ENCODE peak calls at places on chromosome 20, in five cellular contexts. X is colonic mucosa, I is GM13976, P is heart right ventricle, Z is sigmoid colon. A is an unnamed sample.

GRCh38 chr20:50980071-50980681 is 21.6 kb downstream of the MOCS3 start:
- DNase-seq in X (no peak), I (no peak), P (no peak), Z (no peak), A (peak; percentile 71)

GRCh38 chr20:50408526-50409364 is 101.4 kb upstream of the PTPN1 start:
- DNase-seq in X (no peak), I (no peak), P (no peak), Z (no peak), A (no peak)

GRCh38 chr20:51715873-51716215 is 52.3 kb downstream of the ATP9A start:
- DNase-seq in X (no peak), I (no peak), P (no peak), Z (no peak), A (peak; percentile 26)

GRCh38 chr20:35007413-35007812 is 51.7 kb downstream of the MYH7B start:
- DNase-seq in X (no peak), I (no peak), P (no peak), Z (peak; percentile 56), A (no peak)

GRCh38 chr20:37348643-37349516 is 2.9 kb downstream of the SRC start:
- DNase-seq in X (no peak), I (no peak), P (no peak), Z (peak; percentile 43), A (no peak)

GRCh38 chr20:51639206-51639832 is 96.8 kb upstream of the NFATC2 start:
- DNase-seq in X (peak; percentile 72), I (peak; percentile 64), P (peak; percentile 65), Z (peak; percentile 79), A (peak; percentile 85)

GRCh38 chr20:45629496-45630100 is at the start of gene WFDC10A:
- DNase-seq in X (peak; percentile 54), I (peak; percentile 53), P (no peak), Z (no peak), A (peak; percentile 46)

GRCh38 chr20:58717278-58718091 is 24.9 kb downstream of the NPEPL1 start:
- DNase-seq in X (peak; percentile 7), I (peak; percentile 19), P (no peak), Z (peak; percentile 58), A (no peak)

GRCh38 chr20:57986776-57987175 is 241.7 kb downstream of the ANKRD60 start:
- DNase-seq in X (no peak), I (no peak), P (no peak), Z (no peak), A (no peak)

GRCh38 chr20:20318318-20319161 is 49.4 kb upstream of the INSM1 start:
- DNase-seq in X (no peak), I (no peak), P (no peak), Z (no peak), A (no peak)

GRCh38 chr20:44460795-44461141 is 14.9 kb upstream of the TTPAL start:
- DNase-seq in X (peak; percentile 65), I (peak; percentile 45), P (no peak), Z (no peak), A (no peak)

GRCh38 chr20:46999821-47000465 is 105.3 kb downstream of the EYA2 start:
- DNase-seq in X (no peak), I (no peak), P (no peak), Z (no peak), A (no peak)

GRCh38 chr20:46552460-46553420 is 2.3 kb upstream of the OCSTAMP start:
- DNase-seq in X (no peak), I (peak; percentile 74), P (no peak), Z (no peak), A (peak; percentile 90)

GRCh38 chr20:57203986-57204385 is 62.5 kb downstream of the BMP7 start:
- DNase-seq in X (no peak), I (no peak), P (no peak), Z (no peak), A (no peak)

GRCh38 chr20:6700563-6701328 is 66.7 kb upstream of the BMP2 start:
- DNase-seq in X (no peak), I (no peak), P (peak; percentile 38), Z (peak; percentile 69), A (no peak)

GRCh38 chr20:12171927-12172581 is 254.4 kb downstream of the BTBD3 start:
- DNase-seq in X (no peak), I (no peak), P (no peak), Z (peak; percentile 67), A (no peak)

GRCh38 chr20:8227293-8227692 is 95.2 kb downstream of the PLCB1 start:
- DNase-seq in X (no peak), I (no peak), P (no peak), Z (no peak), A (no peak)

GRCh38 chr20:7989379-7989778 is 30.2 kb downstream of the TMX4 start:
- DNase-seq in X (no peak), I (no peak), P (no peak), Z (no peak), A (no peak)

GRCh38 chr20:23925789-23926525 is 46.4 kb upstream of the CST5 start:
- DNase-seq in X (no peak), I (no peak), P (no peak), Z (no peak), A (no peak)

GRCh38 chr20:44736170-44737021 is 9.3 kb upstream of the KCNK15 start:
- DNase-seq in X (peak; percentile 67), I (no peak), P (no peak), Z (peak; percentile 88), A (peak; percentile 50)

GRCh38 chr20:43844778-43845614 is 69.7 kb upstream of the TOX2 start:
- DNase-seq in X (no peak), I (no peak), P (peak; percentile 33), Z (peak; percentile 20), A (peak; percentile 15)

GRCh38 chr20:56626367-56627121 is 2.6 kb upstream of the TFAP2C start:
- DNase-seq in X (peak; percentile 36), I (peak; percentile 52), P (no peak), Z (peak; percentile 63), A (peak; percentile 31)

GRCh38 chr20:64166712-64167615 is 2.7 kb downstream of the MYT1 start:
- DNase-seq in X (no peak), I (no peak), P (no peak), Z (no peak), A (no peak)

GRCh38 chr20:34629342-34629741 is 47.5 kb downstream of the PIGU start:
- DNase-seq in X (no peak), I (no peak), P (peak; percentile 25), Z (no peak), A (no peak)

GRCh38 chr20:2865630-2866029 is 7.7 kb upstream of the PTPRA start:
- DNase-seq in X (no peak), I (no peak), P (no peak), Z (no peak), A (peak; percentile 87)

GRCh38 chr20:40397483-40397882 is 291.6 kb downstream of the MAFB start:
- DNase-seq in X (no peak), I (no peak), P (no peak), Z (no peak), A (no peak)

GRCh38 chr20:21082584-21082983 is 23.6 kb downstream of the LINC00237 start:
- DNase-seq in X (no peak), I (no peak), P (no peak), Z (no peak), A (no peak)

GRCh38 chr20:50429412-50429811 is 80.8 kb upstream of the PTPN1 start:
- DNase-seq in X (no peak), I (no peak), P (no peak), Z (no peak), A (no peak)

GRCh38 chr20:24657878-24658620 is 188.6 kb downstream of the SYNDIG1 start:
- DNase-seq in X (no peak), I (no peak), P (no peak), Z (no peak), A (no peak)

GRCh38 chr20:3704085-3704484 is 8.3 kb downstream of the SIGLEC1 start:
- DNase-seq in X (no peak), I (no peak), P (no peak), Z (no peak), A (no peak)

GRCh38 chr20:39717976-39718375 is 755.8 kb downstream of the DHX35 start:
- DNase-seq in X (no peak), I (no peak), P (no peak), Z (no peak), A (no peak)

GRCh38 chr20:10171864-10172751 is 46.5 kb upstream of the SNAP25 start:
- DNase-seq in X (peak; percentile 36), I (peak; percentile 24), P (peak; percentile 15), Z (peak; percentile 65), A (peak; percentile 57)
- TF ChIP-seq CTCF in X (no peak), I (no peak), P (no peak), Z (no peak), A (no peak)

DNA sequence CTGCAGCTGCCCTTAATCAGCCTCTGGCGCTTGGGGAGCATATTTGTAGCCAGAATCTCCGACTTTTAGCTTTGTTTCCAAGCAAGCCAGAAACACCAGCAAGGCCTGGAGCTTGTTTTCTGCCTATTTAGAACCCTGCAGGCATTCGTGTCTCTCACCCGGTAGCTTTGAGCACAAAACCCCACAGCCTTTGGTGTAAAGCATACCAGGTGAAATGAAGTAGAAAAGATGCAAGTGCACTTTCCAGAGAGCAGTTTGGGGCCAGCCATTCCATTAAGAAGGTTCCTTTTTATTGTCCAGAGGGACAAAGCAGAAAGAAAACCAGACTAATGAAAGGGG is 736 bp downstream of the FAM217B start:
- DNase-seq in X (no peak), I (no peak), P (no peak), Z (no peak), A (no peak)
- TF ChIP-seq CTCF in X (no peak), I (no peak), P (no peak), Z (no peak), A (no peak)

DNA sequence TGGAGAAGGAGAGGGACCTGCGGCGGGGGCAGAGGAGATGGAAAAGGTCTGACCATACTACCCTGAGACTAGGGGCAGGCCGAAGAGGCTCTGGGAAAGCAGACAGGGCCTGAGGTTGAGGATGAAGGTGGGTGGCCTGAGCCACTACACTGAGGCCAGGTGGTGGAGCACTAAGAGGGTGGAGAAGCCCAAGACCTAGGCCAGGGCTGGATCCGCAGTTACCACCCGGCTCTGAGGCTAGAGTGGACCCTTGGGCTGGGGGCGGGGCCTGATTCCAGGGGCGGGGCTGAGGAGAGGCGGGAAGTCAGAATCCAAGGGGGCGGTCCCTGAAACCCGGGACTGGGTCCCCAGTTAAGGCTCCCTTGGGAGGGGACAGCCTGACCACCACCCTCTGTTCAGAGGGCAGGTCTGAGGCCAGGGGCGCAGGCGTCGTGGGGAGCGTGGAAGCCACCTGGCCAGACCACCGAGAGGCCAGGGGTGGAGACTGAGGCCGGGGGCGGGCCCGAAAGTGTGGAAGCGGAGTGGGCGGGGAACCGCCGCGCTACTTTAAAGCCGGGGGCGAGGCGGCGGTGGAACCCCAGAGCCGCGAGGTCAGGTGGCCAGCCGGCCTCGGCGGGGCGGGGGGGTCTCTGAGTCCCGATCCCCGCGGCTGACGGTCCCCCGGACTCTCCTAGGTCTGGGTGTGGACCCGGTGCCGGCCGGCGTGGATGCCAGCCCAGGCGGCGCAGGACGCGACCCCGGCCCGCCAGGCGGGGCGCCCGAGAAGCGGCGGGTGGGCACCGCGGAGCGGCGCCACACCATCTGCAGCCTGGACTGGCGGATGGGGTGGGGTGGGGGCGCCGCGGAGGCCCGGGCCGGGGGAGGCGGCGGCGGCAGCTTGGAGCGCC is 8.3 kb downstream of the CCM2L start:
- DNase-seq in X (peak; percentile 85), I (peak; percentile 82), P (peak; percentile 64), Z (no peak), A (peak; percentile 60)
- TF ChIP-seq CTCF in X (no peak), I (no peak), P (no peak), Z (no peak), A (no peak)

GRCh38 chr20:49046087-49046900 is at the start of gene CSE1L:
- DNase-seq in X (peak; percentile 95), I (peak; percentile 95), P (peak; percentile 95), Z (peak; percentile 98), A (peak; percentile 95)
- TF ChIP-seq CTCF in X (no peak), I (no peak), P (no peak), Z (no peak), A (no peak)

A was measured in activated CD8-positive, alpha-beta T cell treated with anti-CD3 and anti-CD28 coated beads for 36 hours.